ENCODE peak calls at places on chromosomes 5 and 9, in ten cellular contexts. T is PC-3, O is fibroblast of mammary gland, F is cardiac fibroblast, M is cardiac muscle cell, R is HCT116, B is GM23338, H is thoracic aorta, N is H1, I is sigmoid colon. K is an unnamed sample.

GRCh38 chr5:172868924-172869565 is 35.0 kb downstream of the ERGIC1 start:
- DNase-seq in T (peak; percentile 88), O (peak; percentile 98), F (peak; percentile 93), M (no peak), R (peak; percentile 21), B (no peak), H (peak; percentile 86), N (no peak), I (peak; percentile 98), K (peak; percentile 95)

GRCh38 chr5:8730194-8730593 is 815.7 kb downstream of the SEMA5A start:
- DNase-seq in T (peak; percentile 80), O (peak; percentile 52), F (peak; percentile 35), M (no peak), R (no peak), B (no peak), H (no peak), N (no peak), I (no peak), K (peak; percentile 64)

GRCh38 chr5:171954721-171955120 is 51.7 kb downstream of the FBXW11 start:
- DNase-seq in T (peak; percentile 78), O (peak; percentile 42), F (peak; percentile 28), M (no peak), R (no peak), B (no peak), H (no peak), N (no peak), I (no peak), K (peak; percentile 36)

GRCh38 chr5:72205431-72206009 is 98.2 kb downstream of the MAP1B start:
- DNase-seq in T (no peak), O (no peak), F (no peak), M (no peak), R (no peak), B (no peak), H (no peak), N (no peak), I (no peak), K (peak; percentile 35)

GRCh38 chr9:111870774-111871542 is 25.7 kb upstream of the UGCG start:
- DNase-seq in T (no peak), O (no peak), F (no peak), M (no peak), R (no peak), B (no peak), H (no peak), N (no peak), I (no peak), K (no peak)

GRCh38 chr9:126116351-126117157 is 210.1 kb upstream of the MVB12B start:
- DNase-seq in T (no peak), O (no peak), F (no peak), M (no peak), R (no peak), B (no peak), H (no peak), N (no peak), I (peak; percentile 14), K (no peak)

GRCh38 chr9:128998462-128998861 is 29.7 kb downstream of the SH3GLB2 start:
- DNase-seq in T (no peak), O (no peak), F (no peak), M (no peak), R (no peak), B (no peak), H (no peak), N (no peak), I (no peak), K (no peak)

GRCh38 chr9:129850821-129851540 is 15.7 kb downstream of the USP20 start:
- DNase-seq in T (no peak), O (no peak), F (no peak), M (no peak), R (no peak), B (no peak), H (no peak), N (no peak), I (no peak), K (peak; percentile 16)

GRCh38 chr5:34412769-34413168 is 243.4 kb upstream of the RAI14 start:
- DNase-seq in T (peak; percentile 54), O (no peak), F (no peak), M (no peak), R (no peak), B (peak; percentile 12), H (no peak), N (no peak), I (no peak), K (peak; percentile 26)

GRCh38 chr5:118857700-118858099 is 130.6 kb downstream of the DTWD2 start:
- DNase-seq in T (peak; percentile 9), O (peak; percentile 5), F (peak; percentile 1), M (peak; percentile 14), R (no peak), B (no peak), H (no peak), N (no peak), I (no peak), K (peak; percentile 11)

GRCh38 chr5:137561572-137561971 is 62.4 kb upstream of the SPOCK1 start:
- DNase-seq in T (peak; percentile 53), O (no peak), F (no peak), M (no peak), R (no peak), B (no peak), H (no peak), N (no peak), I (no peak), K (no peak)

GRCh38 chr9:2228132-2228531 is 213.0 kb downstream of the SMARCA2 start:
- DNase-seq in T (no peak), O (peak; percentile 23), F (peak; percentile 26), M (no peak), R (no peak), B (peak; percentile 87), H (no peak), N (peak; percentile 44), I (no peak), K (no peak)

GRCh38 chr9:87194471-87194870 is 247.2 kb upstream of the GAS1 start:
- DNase-seq in T (no peak), O (peak; percentile 89), F (peak; percentile 71), M (no peak), R (no peak), B (no peak), H (no peak), N (no peak), I (no peak), K (peak; percentile 90)

GRCh38 chr9:124504530-124505005 is 2.6 kb downstream of the NR5A1 start:
- DNase-seq in T (no peak), O (no peak), F (no peak), M (no peak), R (no peak), B (peak; percentile 41), H (no peak), N (no peak), I (no peak), K (no peak)

GRCh38 chr5:35096209-35096608 is 48.5 kb upstream of the AGXT2 start:
- DNase-seq in T (no peak), O (peak; percentile 83), F (peak; percentile 11), M (no peak), R (no peak), B (no peak), H (no peak), N (no peak), I (no peak), K (no peak)

GRCh38 chr5:14497276-14497675 is 84.3 kb upstream of the OTULINL start:
- DNase-seq in T (no peak), O (no peak), F (no peak), M (no peak), R (no peak), B (no peak), H (no peak), N (no peak), I (no peak), K (no peak)

GRCh38 chr9:20744046-20744630 is 60.1 kb downstream of the FOCAD start:
- DNase-seq in T (no peak), O (no peak), F (no peak), M (no peak), R (no peak), B (no peak), H (no peak), N (no peak), I (no peak), K (no peak)

GRCh38 chr9:121819511-121820231 is 168.2 kb downstream of the DAB2IP start:
- DNase-seq in T (no peak), O (peak; percentile 48), F (peak; percentile 10), M (no peak), R (no peak), B (peak; percentile 62), H (no peak), N (peak; percentile 25), I (no peak), K (peak; percentile 25)

DNA sequence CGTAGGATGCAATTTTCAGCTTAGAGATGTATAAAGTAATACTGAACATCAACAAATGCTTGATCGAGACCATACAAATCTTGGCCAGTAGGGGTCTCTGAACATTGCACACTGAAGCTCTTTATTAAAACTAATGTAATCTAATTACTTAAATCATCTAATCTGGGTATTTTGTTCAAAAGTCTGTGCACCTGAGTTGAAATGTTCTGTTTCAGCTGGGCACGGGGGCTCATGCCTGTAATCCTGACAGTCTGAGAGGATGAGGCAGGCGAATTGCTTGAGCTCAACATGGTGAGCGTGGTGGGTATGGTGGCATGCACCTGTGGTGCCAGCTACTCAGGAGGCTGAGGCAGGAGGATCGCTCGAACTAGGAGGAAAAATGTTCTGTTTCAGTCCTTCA is 41.0 kb downstream of the ESM1 start:
- DNase-seq in T (peak; percentile 40), O (peak; percentile 62), F (peak; percentile 65), M (peak; percentile 17), R (peak; percentile 12), B (peak; percentile 50), H (no peak), N (no peak), I (no peak), K (peak; percentile 53)
- TF ChIP-seq CTCF in T (peak; percentile 66), O (peak; percentile 74), F (peak; percentile 66), M (peak; percentile 73), R (peak; percentile 38), B (peak; percentile 59), H (peak; percentile 64), N (peak; percentile 51), I (no peak), K (peak; percentile 74)

GRCh38 chr9:95494416-95495371 is 22.1 kb downstream of the PTCH1 start:
- DNase-seq in T (peak; percentile 74), O (no peak), F (no peak), M (no peak), R (no peak), B (peak; percentile 70), H (no peak), N (no peak), I (peak; percentile 81), K (peak; percentile 10)
- H3K4me3 ChIP-seq in T (peak overlapping the region; percentile 59), O (no peak overlapping the region), F (no peak overlapping the region), M (no peak overlapping the region), R (no peak overlapping the region), B (no peak overlapping the region), H (no peak overlapping the region), N (no peak overlapping the region), I (peak overlapping the region; percentile 8), K (peak overlapping the region; percentile 23)

DNA sequence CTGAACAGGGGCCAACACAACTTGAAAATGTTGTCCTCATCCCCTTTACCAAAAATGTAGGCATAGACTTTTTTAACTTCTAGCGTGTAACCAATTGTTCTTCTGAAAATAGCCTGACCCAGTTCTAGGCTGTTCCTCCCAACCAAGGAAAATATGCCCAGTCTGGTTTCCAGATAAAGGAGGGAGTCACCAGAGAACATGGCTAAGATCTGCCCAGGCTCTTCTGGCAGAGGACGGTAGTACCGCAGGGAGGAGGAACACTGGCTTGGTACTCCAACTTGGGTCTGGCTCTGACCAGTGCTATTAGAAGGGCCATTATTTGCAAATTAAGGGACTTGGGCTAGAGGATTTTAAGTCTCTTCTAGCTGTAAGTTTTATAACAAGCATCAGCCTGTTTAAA is 63.1 kb downstream of the GRAMD2B start:
- DNase-seq in T (no peak), O (no peak), F (no peak), M (no peak), R (no peak), B (no peak), H (no peak), N (no peak), I (no peak), K (no peak)
- TF ChIP-seq CTCF in T (no peak), O (no peak), F (no peak), M (no peak), R (no peak), B (no peak), H (peak; percentile 20), N (no peak), I (no peak), K (no peak)

GRCh38 chr5:40842351-40842750 is 1.2 kb downstream of the CARD6 start:
- DNase-seq in T (peak; percentile 86), O (peak; percentile 87), F (peak; percentile 39), M (no peak), R (no peak), B (no peak), H (no peak), N (no peak), I (no peak), K (no peak)
- H3K4me3 ChIP-seq in T (peak overlapping the region; percentile 58), O (peak overlapping the region; percentile 66), F (peak overlapping the region; percentile 36), M (no peak overlapping the region), R (no peak overlapping the region), B (no peak overlapping the region), H (peak overlapping the region; percentile 78), N (no peak overlapping the region), I (peak overlapping the region; percentile 31), K (no peak overlapping the region)